ENCODE peak calls at places on chromosomes 12 and 14, in six cellular contexts. H, R, A, C, Y and E are unnamed samples. For H3K4me1 and H3K27me3, the result is how much of the 10 kb centered on the place peaks cover.

GRCh38 chr12:113113397-113113796 is 22.2 kb downstream of the RASAL1 start:
- DNase-seq in H (no peak), R (no peak), A (no peak), C (no peak), Y (no peak), E (no peak)

GRCh38 chr12:31845613-31846321 is 113.4 kb upstream of the RESF1 start:
- DNase-seq in H (no peak), R (no peak), A (no peak), C (no peak), Y (no peak), E (no peak)

GRCh38 chr12:116490481-116490880 is 68.7 kb upstream of the MAP1LC3B2 start:
- DNase-seq in H (no peak), R (no peak), A (no peak), C (no peak), Y (no peak), E (no peak)

GRCh38 chr14:92258934-92259333 is 64.0 kb upstream of the SLC24A4 start:
- DNase-seq in H (no peak), R (no peak), A (no peak), C (no peak), Y (no peak), E (no peak)

GRCh38 chr14:96384740-96385139 is 7.2 kb upstream of the AK7 start:
- DNase-seq in H (no peak), R (no peak), A (no peak), C (no peak), Y (no peak), E (no peak)

GRCh38 chr12:86104087-86104486 is 152.1 kb downstream of the MGAT4C start:
- DNase-seq in H (no peak), R (no peak), A (no peak), C (no peak), Y (no peak), E (no peak)

GRCh38 chr14:69858801-69859200 is 20.4 kb upstream of the SMOC1 start:
- DNase-seq in H (no peak), R (no peak), A (no peak), C (no peak), Y (no peak), E (no peak)

GRCh38 chr12:76277480-76277879 is 70.7 kb downstream of the BBS10 start:
- DNase-seq in H (no peak), R (no peak), A (no peak), C (no peak), Y (no peak), E (no peak)

GRCh38 chr12:82655751-82656150 is 31.0 kb upstream of the TMTC2 start:
- DNase-seq in H (no peak), R (no peak), A (no peak), C (no peak), Y (no peak), E (no peak)

GRCh38 chr14:78747809-78748208 is 577.6 kb downstream of the NRXN3 start:
- DNase-seq in H (no peak), R (no peak), A (no peak), C (no peak), Y (no peak), E (no peak)

GRCh38 chr12:126668961-126669360 is 1598.0 kb upstream of the TMEM132C start:
- DNase-seq in H (no peak), R (no peak), A (no peak), C (no peak), Y (no peak), E (no peak)

GRCh38 chr12:105355752-105356151 is 25.3 kb downstream of the C12orf75 start:
- DNase-seq in H (no peak), R (no peak), A (no peak), C (no peak), Y (no peak), E (no peak)

GRCh38 chr12:84757978-84758377 is 154.6 kb downstream of the SLC6A15 start:
- DNase-seq in H (no peak), R (no peak), A (no peak), C (no peak), Y (no peak), E (no peak)

GRCh38 chr14:101008196-101008595 is 104.7 kb upstream of the RTL1 start:
- DNase-seq in H (no peak), R (no peak), A (no peak), C (no peak), Y (no peak), E (no peak)

GRCh38 chr12:117045175-117045997 is 53.8 kb downstream of the TESC start:
- DNase-seq in H (no peak), R (no peak), A (no peak), C (no peak), Y (no peak), E (no peak)

GRCh38 chr14:105918496-105919262 is 392.3 kb downstream of the TMEM121 start:
- DNase-seq in H (peak), R (no peak), A (no peak), C (no peak), Y (no peak), E (peak)

GRCh38 chr12:8818526-8818925 is 3.9 kb upstream of the A2ML1 start:
- DNase-seq in H (no peak), R (no peak), A (no peak), C (peak), Y (no peak), E (no peak)

GRCh38 chr12:8816448-8816847 is 6.0 kb upstream of the A2ML1 start:
- DNase-seq in H (no peak), R (no peak), A (no peak), C (no peak), Y (no peak), E (no peak)

GRCh38 chr12:8822298-8822697 is at the start of gene A2ML1:
- DNase-seq in H (no peak), R (no peak), A (no peak), C (no peak), Y (no peak), E (no peak)

GRCh38 chr12:8817856-8818255 is 4.6 kb upstream of the A2ML1 start:
- DNase-seq in H (no peak), R (no peak), A (no peak), C (no peak), Y (no peak), E (no peak)

GRCh38 chr12:8819676-8819980 is 2.8 kb upstream of the A2ML1 start:
- DNase-seq in H (no peak), R (no peak), A (no peak), C (peak), Y (no peak), E (no peak)
- H3K27ac ChIP-seq in H (no peak), R (no peak), A (no peak), C (peak), Y (no peak), E (no peak)

DNA sequence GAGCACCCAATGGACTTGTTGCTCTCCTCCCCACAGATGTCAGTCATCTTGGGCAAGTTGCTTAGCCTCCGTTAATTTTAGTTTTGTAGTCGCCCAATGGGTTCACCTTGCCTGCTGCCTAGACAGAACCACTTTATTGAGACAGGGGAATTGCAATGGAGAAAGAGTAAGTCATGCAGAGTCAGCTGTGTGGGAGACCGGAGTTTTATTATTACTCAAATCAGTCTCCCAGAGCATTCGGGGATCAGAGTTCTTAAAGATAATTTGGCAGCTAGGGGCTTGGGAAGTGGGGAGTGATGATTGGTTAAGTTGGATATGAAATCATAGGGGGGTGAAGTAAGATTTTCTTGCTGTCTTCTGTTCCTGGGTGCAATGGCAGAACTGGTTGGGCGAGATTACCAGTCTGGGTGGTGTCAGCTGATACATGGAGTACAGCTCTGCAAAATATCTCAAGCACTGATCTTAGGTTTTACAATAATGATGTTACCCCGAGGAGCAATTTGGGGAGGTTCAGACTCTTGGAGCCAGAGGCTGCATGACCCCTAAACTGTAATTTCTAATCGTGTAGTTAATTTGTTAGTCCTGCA is 50.2 kb downstream of the SLC38A1 start:
- DNase-seq in H (no peak), R (no peak), A (no peak), C (no peak), Y (no peak), E (no peak)
- H3K4me1 ChIP-seq in H (under half), R (half or more), A (under half), C (under half), Y (under half), E (under half)

DNA sequence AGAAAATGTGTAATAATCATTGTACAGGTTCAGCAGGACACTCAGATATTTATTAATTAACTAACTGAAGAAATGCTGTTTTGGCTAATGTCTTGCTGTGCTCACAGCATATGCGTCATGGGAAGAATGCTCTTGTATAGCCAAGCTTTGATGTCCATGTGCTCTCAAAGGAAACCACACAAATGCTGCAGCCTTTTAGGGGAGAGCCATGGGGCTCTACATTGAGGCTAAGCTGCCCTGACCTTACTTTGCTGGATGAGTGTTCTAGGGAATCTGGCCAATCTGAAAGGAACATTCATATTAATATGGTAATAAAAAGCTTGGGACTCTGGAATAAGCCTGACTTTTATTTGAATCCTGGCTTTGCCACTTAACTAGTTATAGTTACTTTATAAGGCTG is 9.5 kb upstream of the CRADD start:
- DNase-seq in H (no peak), R (no peak), A (no peak), C (no peak), Y (no peak), E (no peak)
- H3K27me3 ChIP-seq in H (under half), R (under half), A (under half), C (under half), Y (under half), E (under half)

GRCh38 chr12:2292560-2292959 is 239.8 kb downstream of the CACNA1C start:
- DNase-seq in H (no peak), R (no peak), A (no peak), C (no peak), Y (no peak), E (no peak)
- H3K27ac ChIP-seq in H (no peak), R (peak), A (no peak), C (no peak), Y (peak), E (peak)

DNA sequence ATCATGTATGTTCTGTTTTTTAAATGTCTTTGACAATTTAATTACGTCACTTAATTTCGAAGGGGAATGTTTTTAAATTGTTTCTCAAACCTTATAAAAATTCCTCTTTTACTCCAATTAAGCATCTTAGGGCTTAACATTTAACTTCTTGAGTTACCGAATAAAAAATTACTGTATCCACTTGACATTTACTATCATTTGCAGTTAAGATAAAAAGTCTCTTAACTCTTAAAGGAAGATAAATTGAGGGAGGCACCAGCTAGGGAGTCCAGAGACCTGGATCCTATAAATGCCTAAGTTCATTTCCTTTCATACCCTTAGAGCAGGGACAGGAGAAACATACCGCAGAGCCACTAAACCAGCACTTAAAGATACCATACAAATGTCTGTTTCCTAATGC is 71.5 kb downstream of the GALNT4 start:
- DNase-seq in H (no peak), R (no peak), A (no peak), C (no peak), Y (peak), E (no peak)
- H3K4me1 ChIP-seq in H (under half), R (under half), A (under half), C (under half), Y (under half), E (under half)

GRCh38 chr12:114701553-114701952 is 17.6 kb upstream of the TBX3 start:
- DNase-seq in H (no peak), R (no peak), A (no peak), C (no peak), Y (no peak), E (no peak)
- H3K27me3 ChIP-seq in H (half or more), R (under half), A (under half), C (half or more), Y (half or more), E (under half)